ENCODE peak calls at places on chromosomes 6 and 20, in ten cellular contexts. T, D, Q, Z, R, L, A, J, F and X are unnamed samples.

GRCh38 chr20:17940447-17940971 is 28.1 kb downstream of the SNX5 start:
- DNase-seq in F (no peak), T (no peak), D (no peak), L (no peak), J (peak; percentile 19), Q (no peak), R (no peak), Z (no peak), A (no peak), X (no peak)

GRCh38 chr20:8361008-8361652 is 229.1 kb downstream of the PLCB1 start:
- DNase-seq in D (no peak), A (no peak), J (no peak), R (no peak), Z (no peak), F (peak; percentile 73), Q (no peak), L (no peak), T (peak; percentile 58), X (no peak)

GRCh38 chr6:170462366-170463020 is 90.6 kb downstream of the PSMB1 start:
- DNase-seq in R (no peak), Q (no peak), L (no peak), T (no peak), F (no peak), J (no peak), Z (no peak), A (no peak), D (no peak), X (no peak)

GRCh38 chr6:146582857-146583256 is 15.9 kb upstream of the ADGB start:
- DNase-seq in Z (no peak), T (peak; percentile 4), J (no peak), D (no peak), R (no peak), Q (no peak), L (no peak), A (no peak), F (peak; percentile 3), X (no peak)

GRCh38 chr6:109799664-109800063 is 108.6 kb downstream of the FIG4 start:
- DNase-seq in R (no peak), A (peak; percentile 59), Q (no peak), J (no peak), L (no peak), D (no peak), Z (no peak), T (no peak), F (no peak), X (no peak)

GRCh38 chr20:34999021-34999451 is 43.4 kb downstream of the MYH7B start:
- DNase-seq in A (no peak), R (no peak), L (no peak), J (no peak), T (no peak), D (no peak), Z (no peak), Q (no peak), F (no peak), X (no peak)

GRCh38 chr6:25585225-25585624 is 66.8 kb upstream of the SCGN start:
- DNase-seq in A (no peak), T (no peak), L (no peak), Q (no peak), R (no peak), D (no peak), F (no peak), J (no peak), Z (no peak), X (no peak)

GRCh38 chr6:149806127-149806526 is 56.6 kb downstream of the PCMT1 start:
- DNase-seq in A (no peak), D (no peak), Q (no peak), L (peak; percentile 34), R (no peak), J (no peak), Z (no peak), F (peak; percentile 33), T (peak; percentile 31), X (no peak)

GRCh38 chr6:79466222-79466834 is 70.9 kb downstream of the LCA5 start:
- DNase-seq in A (no peak), L (peak; percentile 6), Q (peak; percentile 10), J (no peak), D (no peak), Z (no peak), T (peak; percentile 39), R (no peak), F (peak; percentile 11), X (no peak)

GRCh38 chr6:149863596-149863845 is 638 bp downstream of the LRP11 start:
- DNase-seq in T (no peak), A (no peak), F (no peak), L (no peak), Q (no peak), D (no peak), Z (no peak), R (no peak), J (no peak), X (no peak)

GRCh38 chr6:124310139-124310538 is 506.5 kb downstream of the NKAIN2 start:
- DNase-seq in L (no peak), F (no peak), T (no peak), Q (no peak), D (no peak), J (no peak), Z (no peak), R (no peak), A (no peak), X (no peak)

GRCh38 chr20:25858495-25859425 is 162.1 kb upstream of the ZNF337 start:
- DNase-seq in J (peak; percentile 20), A (no peak), L (no peak), Q (no peak), R (no peak), D (peak; percentile 45), F (no peak), Z (no peak), T (no peak), X (no peak)

GRCh38 chr20:47815416-47815806 is 30.1 kb upstream of the SULF2 start:
- DNase-seq in Z (no peak), T (no peak), J (no peak), R (no peak), L (no peak), A (no peak), F (no peak), D (no peak), Q (no peak), X (no peak)

GRCh38 chr6:19999319-20000191 is 162.4 kb downstream of the ID4 start:
- DNase-seq in A (peak; percentile 37), F (no peak), Z (no peak), J (no peak), L (peak; percentile 12), T (peak; percentile 5), R (peak; percentile 12), Q (peak; percentile 36), D (no peak), X (no peak)

GRCh38 chr20:35232575-35232974 is 6.1 kb downstream of the MMP24 start:
- DNase-seq in D (no peak), J (no peak), L (no peak), A (no peak), Q (no peak), T (peak; percentile 75), F (peak; percentile 92), R (no peak), Z (no peak), X (no peak)

GRCh38 chr6:44116643-44117382 is 10.4 kb downstream of the MRPL14 start:
- DNase-seq in Q (no peak), D (no peak), T (peak; percentile 93), R (no peak), J (no peak), L (no peak), A (peak; percentile 48), Z (no peak), F (peak; percentile 96), X (no peak)

GRCh38 chr6:155611742-155612141 is 156.1 kb upstream of the NOX3 start:
- DNase-seq in T (no peak), J (no peak), L (no peak), F (no peak), Q (no peak), A (no peak), D (no peak), Z (no peak), R (no peak), X (no peak)
- H3K9me3 ChIP-seq in T (peaks cover 12% of the 10 kb centered on the region), J (no peaks in the 10 kb centered on the region), L (no peaks in the 10 kb centered on the region), F (no peaks in the 10 kb centered on the region), Q (peaks cover 5% of the 10 kb centered on the region), A (peaks cover 9% of the 10 kb centered on the region), D (no peaks in the 10 kb centered on the region), Z (no peaks in the 10 kb centered on the region), R (no peaks in the 10 kb centered on the region), X (no peaks in the 10 kb centered on the region)

GRCh38 chr20:45399018-45399417 is 9.1 kb upstream of the DBNDD2 start:
- DNase-seq in F (no peak), J (no peak), R (no peak), A (no peak), D (no peak), T (no peak), Q (no peak), L (no peak), Z (no peak), X (no peak)
- H3K9me3 ChIP-seq in F (no peaks in the 10 kb centered on the region), J (no peaks in the 10 kb centered on the region), R (no peaks in the 10 kb centered on the region), A (peaks cover 24% of the 10 kb centered on the region), D (no peaks in the 10 kb centered on the region), T (peaks cover 6% of the 10 kb centered on the region), Q (peaks cover 16% of the 10 kb centered on the region), L (peaks cover 15% of the 10 kb centered on the region), Z (peaks cover 8% of the 10 kb centered on the region), X (no peaks in the 10 kb centered on the region)

GRCh38 chr6:22956029-22956715 is 386.8 kb downstream of the HDGFL1 start:
- DNase-seq in Z (no peak), T (no peak), F (no peak), L (no peak), Q (no peak), R (no peak), D (no peak), J (no peak), A (no peak), X (no peak)

GRCh38 chr6:22954749-22955385 is 385.5 kb downstream of the HDGFL1 start:
- DNase-seq in Z (no peak), D (no peak), F (peak; percentile 22), A (no peak), L (peak; percentile 53), J (no peak), Q (no peak), T (peak; percentile 49), R (peak; percentile 72), X (no peak)

GRCh38 chr6:22952076-22952475 is 382.7 kb downstream of the HDGFL1 start:
- DNase-seq in R (no peak), D (no peak), Q (no peak), Z (no peak), A (no peak), T (peak; percentile 21), L (no peak), F (no peak), J (no peak), X (no peak)
- H3K9me3 ChIP-seq in R (no peaks in the 10 kb centered on the region), D (no peaks in the 10 kb centered on the region), Q (no peaks in the 10 kb centered on the region), Z (no peaks in the 10 kb centered on the region), A (no peaks in the 10 kb centered on the region), T (no peaks in the 10 kb centered on the region), L (no peaks in the 10 kb centered on the region), F (no peaks in the 10 kb centered on the region), J (no peaks in the 10 kb centered on the region), X (no peaks in the 10 kb centered on the region)

DNA sequence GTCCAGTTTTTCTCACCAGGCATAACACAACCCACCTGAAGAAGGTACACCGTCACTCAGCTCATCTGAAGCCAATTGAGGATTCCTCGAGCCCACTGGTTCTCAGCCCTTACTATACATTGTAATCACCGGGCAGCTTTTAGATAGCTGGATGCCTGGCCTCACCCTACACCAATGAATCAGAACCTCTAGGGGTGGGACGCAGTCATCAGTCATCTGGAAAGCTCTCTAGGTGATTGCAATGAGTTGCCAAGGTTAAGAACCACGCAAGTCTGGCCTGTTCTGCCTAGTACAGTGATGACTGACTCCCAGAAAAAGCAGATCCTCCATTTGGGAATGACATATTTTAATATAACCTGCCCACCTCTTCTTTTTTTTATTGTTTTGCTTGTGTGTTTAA is 41.1 kb downstream of the MC3R start:
- DNase-seq in A (no peak), Z (no peak), L (no peak), J (no peak), F (no peak), T (no peak), D (no peak), Q (no peak), R (no peak), X (no peak)
- H3K9me3 ChIP-seq in A (no peaks in the 10 kb centered on the region), Z (no peaks in the 10 kb centered on the region), L (no peaks in the 10 kb centered on the region), J (no peaks in the 10 kb centered on the region), F (no peaks in the 10 kb centered on the region), T (no peaks in the 10 kb centered on the region), D (no peaks in the 10 kb centered on the region), Q (no peaks in the 10 kb centered on the region), R (no peaks in the 10 kb centered on the region), X (no peaks in the 10 kb centered on the region)